ENCODE peak calls at places on chromosomes 12 and 14, in five cellular contexts. B, Q, C, E and Z are unnamed samples. For H3K4me1, the result is how much of the 10 kb centered on the place peaks cover.

GRCh38 chr12:101642115-101643067 is 47.6 kb downstream of the MYBPC1 start:
- DNase-seq in B (peak), Q (no peak), C (peak), E (no peak), Z (peak)

GRCh38 chr14:77593501-77593911 is 22.9 kb downstream of the SPTLC2 start:
- DNase-seq in B (no peak), Q (no peak), C (no peak), E (no peak), Z (no peak)

GRCh38 chr14:23146423-23146910 is 27.4 kb upstream of the CEBPE start:
- DNase-seq in B (peak), Q (no peak), C (no peak), E (no peak), Z (no peak)

GRCh38 chr12:129675947-129676346 is 227.9 kb downstream of the TMEM132D start:
- DNase-seq in B (no peak), Q (no peak), C (no peak), E (no peak), Z (no peak)

GRCh38 chr12:12715459-12716150 is 1.6 kb upstream of the CDKN1B start:
- DNase-seq in B (peak), Q (no peak), C (no peak), E (no peak), Z (no peak)

GRCh38 chr14:101511620-101512395 is 49.5 kb upstream of the DIO3 start:
- DNase-seq in B (no peak), Q (no peak), C (no peak), E (no peak), Z (no peak)

GRCh38 chr12:32312049-32312670 is 87.2 kb upstream of the FGD4 start:
- DNase-seq in B (peak), Q (peak), C (no peak), E (peak), Z (peak)

GRCh38 chr12:1740161-1740948 is 49.5 kb downstream of the ADIPOR2 start:
- DNase-seq in B (no peak), Q (no peak), C (no peak), E (no peak), Z (no peak)

DNA sequence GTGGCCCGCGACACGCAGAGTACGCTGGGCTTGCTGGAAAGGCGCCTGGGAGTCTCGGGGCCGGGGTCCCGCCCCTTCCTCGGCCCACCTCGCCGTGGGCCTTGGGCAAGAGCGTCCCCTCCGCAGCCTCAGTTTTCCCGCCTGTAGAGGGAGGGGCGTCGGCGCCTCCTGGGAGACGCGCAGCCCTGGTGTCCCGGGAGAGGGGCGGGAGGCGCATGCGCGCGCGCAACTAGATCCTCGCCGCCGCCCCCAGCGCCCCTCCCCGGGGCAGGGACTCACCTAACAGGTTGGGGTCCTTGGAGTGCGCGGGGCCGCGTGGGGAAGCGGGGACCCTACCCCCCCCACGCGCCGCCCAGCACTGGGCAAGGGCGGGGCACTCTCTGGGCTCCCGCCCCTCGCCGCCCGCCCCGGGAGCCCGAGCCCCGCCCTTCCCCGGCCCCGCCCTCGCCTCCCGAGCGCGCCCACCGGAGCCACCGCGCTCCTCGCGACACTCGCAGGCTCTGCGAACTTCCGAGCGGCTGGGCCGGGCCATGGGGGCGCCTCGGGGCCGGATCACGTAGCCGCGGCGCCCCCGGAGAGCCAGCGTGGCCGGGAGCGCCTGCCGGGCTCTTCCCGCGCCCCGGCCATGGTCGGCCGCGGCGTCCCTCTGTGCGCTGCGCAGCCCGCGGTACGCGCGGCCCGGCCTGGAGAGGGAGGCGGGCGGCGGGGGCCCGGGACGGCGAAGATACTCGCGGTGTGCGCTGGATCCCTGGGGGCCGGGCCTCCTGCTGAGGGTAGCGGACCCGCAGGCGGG is at the start of gene KIF26A:
- DNase-seq in B (no peak), Q (peak), C (no peak), E (no peak), Z (peak)
- TF ChIP-seq YY1 in B (no peak), Q (no peak), C (no peak), E (no peak), Z (no peak)

GRCh38 chr12:65948320-65949008 is 124.2 kb downstream of the HMGA2 start:
- DNase-seq in B (no peak), Q (peak), C (no peak), E (no peak), Z (no peak)
- H3K4me1 ChIP-seq in B (under half), Q (half or more), C (under half), E (half or more), Z (under half)

GRCh38 chr12:54407183-54407905 is 11.7 kb downstream of the ITGA5 start:
- DNase-seq in B (no peak), Q (no peak), C (no peak), E (no peak), Z (no peak)
- TF ChIP-seq YY1 in B (no peak), Q (no peak), C (no peak), E (no peak), Z (no peak)

DNA sequence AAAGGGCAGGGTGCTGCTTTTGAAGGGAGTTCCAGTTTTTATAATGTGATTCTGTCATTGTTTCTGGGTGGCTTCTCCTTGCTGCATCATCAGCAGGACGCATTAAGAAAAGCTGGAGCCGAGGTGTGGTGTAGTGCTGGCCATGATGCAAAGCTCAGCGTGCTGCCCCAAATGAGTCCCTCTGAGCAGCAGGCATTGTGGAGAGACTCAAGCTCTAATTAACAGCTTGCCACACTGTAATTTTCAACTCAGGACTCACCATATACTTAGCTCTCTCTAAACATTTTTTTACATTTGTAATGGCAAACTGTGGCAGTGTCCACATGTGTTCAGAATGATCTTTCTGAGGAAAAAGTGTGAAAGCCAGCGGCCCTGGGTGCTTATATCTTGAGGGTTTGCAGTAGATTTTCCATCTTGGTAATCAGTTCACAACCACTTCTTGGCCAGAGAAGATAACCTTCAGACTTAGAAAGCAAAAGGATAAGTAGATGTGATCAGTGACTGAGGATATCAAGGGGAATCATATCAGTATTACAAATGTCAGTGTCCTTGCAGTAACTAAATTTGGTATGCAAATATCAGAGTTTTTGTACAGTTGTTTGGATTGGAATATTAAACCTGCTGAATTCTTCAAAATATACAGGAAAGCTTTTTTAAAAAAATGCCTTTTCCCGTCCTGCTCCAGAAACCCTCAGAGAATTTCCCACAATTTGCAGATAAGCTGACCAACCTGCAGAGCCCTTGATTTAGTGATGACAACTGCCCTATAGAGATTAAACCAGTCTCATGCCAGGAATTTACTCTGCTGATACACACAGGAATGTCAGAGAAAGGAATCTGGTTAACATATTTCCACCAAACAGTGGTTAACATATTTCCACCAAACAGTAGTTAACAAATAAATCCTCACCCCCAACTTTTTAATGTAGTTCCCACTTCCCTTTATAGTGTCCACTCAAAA is 63.6 kb downstream of the DAAM1 start:
- DNase-seq in B (no peak), Q (no peak), C (no peak), E (no peak), Z (no peak)
- H3K4me1 ChIP-seq in B (under half), Q (under half), C (under half), E (under half), Z (under half)

GRCh38 chr14:95915326-95915725 is 38.7 kb downstream of the TUNAR start:
- DNase-seq in B (no peak), Q (no peak), C (peak), E (no peak), Z (peak)

GRCh38 chr14:95922080-95922479 is 45.4 kb downstream of the TUNAR start:
- DNase-seq in B (no peak), Q (no peak), C (no peak), E (no peak), Z (no peak)

DNA sequence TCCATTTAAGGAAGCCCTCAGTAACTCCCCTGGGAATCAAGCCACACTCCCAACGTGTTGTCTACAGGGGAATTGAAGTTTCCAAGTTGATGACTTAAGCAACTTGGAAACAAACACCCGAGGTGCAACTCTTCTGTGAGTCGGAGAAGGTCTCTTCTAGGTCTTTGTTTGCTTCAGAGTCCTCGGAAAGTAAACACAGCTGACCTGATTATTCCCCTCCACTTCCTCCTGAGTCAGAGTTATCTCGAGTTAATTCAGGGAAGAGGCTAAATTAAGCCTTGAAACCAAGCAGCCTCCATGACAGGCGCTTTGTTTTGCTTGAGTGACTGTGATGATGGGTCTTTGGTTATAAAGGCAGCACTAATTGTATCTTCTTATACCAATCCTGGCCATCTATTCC is 41.8 kb downstream of the TUNAR start:
- DNase-seq in B (no peak), Q (no peak), C (no peak), E (no peak), Z (no peak)
- TF ChIP-seq YY1 in B (no peak), Q (no peak), C (no peak), E (no peak), Z (no peak)

GRCh38 chr14:65819567-65819966 is 407.0 kb downstream of the FUT8 start:
- DNase-seq in B (no peak), Q (no peak), C (no peak), E (no peak), Z (no peak)
- H3K4me1 ChIP-seq in B (under half), Q (under half), C (under half), E (under half), Z (under half)

GRCh38 chr12:27525373-27525772 is 1.4 kb downstream of the PPFIBP1 start:
- DNase-seq in B (no peak), Q (no peak), C (no peak), E (no peak), Z (peak)
- TF ChIP-seq YY1 in B (no peak), Q (no peak), C (no peak), E (no peak), Z (no peak)

GRCh38 chr12:63867026-63867425 is 22.5 kb downstream of the SRGAP1 start:
- DNase-seq in B (no peak), Q (no peak), C (no peak), E (no peak), Z (no peak)

GRCh38 chr12:63862187-63863107 is 17.9 kb downstream of the SRGAP1 start:
- DNase-seq in B (no peak), Q (peak), C (no peak), E (peak), Z (no peak)

GRCh38 chr12:63863658-63864455 is 19.4 kb downstream of the SRGAP1 start:
- DNase-seq in B (no peak), Q (no peak), C (no peak), E (no peak), Z (no peak)

GRCh38 chr12:63865448-63865847 is 20.9 kb downstream of the SRGAP1 start:
- DNase-seq in B (no peak), Q (no peak), C (no peak), E (no peak), Z (no peak)

DNA sequence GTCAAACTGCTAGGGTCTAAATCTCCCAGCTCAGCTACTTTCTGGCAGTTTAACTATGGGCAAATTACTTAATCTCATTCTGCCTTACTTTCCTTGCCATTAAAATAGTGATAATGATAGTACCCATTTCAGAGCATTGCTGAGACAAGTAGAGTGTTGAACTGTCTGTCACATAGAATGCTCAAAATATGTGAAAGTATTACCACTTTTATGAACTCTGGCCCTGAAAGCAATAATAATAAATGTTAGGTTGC is 19.9 kb downstream of the SRGAP1 start:
- DNase-seq in B (no peak), Q (no peak), C (no peak), E (no peak), Z (no peak)
- H3K4me1 ChIP-seq in B (under half), Q (under half), C (under half), E (under half), Z (under half)

DNA sequence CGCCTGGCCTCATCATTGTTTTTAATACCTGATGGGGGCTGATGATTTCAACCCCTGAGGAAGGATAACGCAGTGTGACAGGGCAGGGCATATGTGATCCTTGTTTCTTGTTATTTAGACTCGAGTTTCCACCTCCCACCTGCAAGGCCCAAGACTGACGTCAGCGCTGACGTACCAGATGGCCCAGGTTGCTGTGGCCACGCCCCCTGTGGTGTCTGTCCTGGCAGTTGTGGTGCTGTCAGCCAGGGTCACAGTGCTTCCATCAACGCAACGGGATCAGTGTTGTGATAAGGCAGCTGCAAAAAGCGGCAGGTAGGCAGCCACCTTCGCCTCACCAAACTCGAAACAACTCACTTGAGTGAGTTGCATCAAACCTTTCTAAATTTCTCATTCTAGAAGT is 18.4 kb downstream of the DDX51 start:
- DNase-seq in B (no peak), Q (no peak), C (no peak), E (no peak), Z (no peak)
- TF ChIP-seq YY1 in B (no peak), Q (no peak), C (no peak), E (no peak), Z (no peak)

DNA sequence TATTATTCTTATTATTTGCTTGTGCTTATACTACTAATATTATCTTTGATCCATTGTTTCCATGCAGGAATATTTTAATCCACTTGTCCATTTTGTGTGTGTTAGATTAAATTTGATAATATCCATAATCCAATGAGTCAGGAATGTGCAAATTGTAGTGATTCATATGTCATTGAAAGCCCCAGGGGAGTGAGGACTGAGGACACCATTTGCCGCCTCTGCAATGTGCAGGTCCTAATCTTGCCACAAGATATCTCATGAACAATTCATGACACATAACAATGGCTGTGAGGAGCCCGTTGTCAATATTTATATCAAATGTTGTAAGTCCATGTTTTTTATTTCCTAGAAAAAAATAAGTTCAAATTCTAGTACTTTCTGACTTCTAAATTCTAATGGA is 250.5 kb downstream of the ZFP36L1 start:
- DNase-seq in B (no peak), Q (no peak), C (no peak), E (no peak), Z (no peak)
- H3K4me1 ChIP-seq in B (under half), Q (half or more), C (under half), E (under half), Z (under half)